ENCODE peak calls at places on chromosomes 12 and 14, in five cellular contexts. I, X, C, B and A are unnamed samples.

GRCh38 chr12:109018276-109018675 is 2.6 kb downstream of the SVOP start:
- DNase-seq in I (no peak), X (no peak), C (no peak), B (no peak), A (no peak)

GRCh38 chr12:48980953-48981756 is 3.0 kb downstream of the WNT1 start:
- DNase-seq in I (no peak), X (no peak), C (peak; percentile 47), B (peak; percentile 29), A (no peak)

GRCh38 chr12:132505105-132505851 is 15.3 kb downstream of the FBRSL1 start:
- DNase-seq in I (no peak), X (no peak), C (no peak), B (no peak), A (no peak)

GRCh38 chr12:6202331-6202730 is 2.1 kb downstream of the CD9 start:
- DNase-seq in I (no peak), X (no peak), C (no peak), B (no peak), A (no peak)

GRCh38 chr12:38161123-38162000 is 155.2 kb upstream of the ALG10B start:
- DNase-seq in I (no peak), X (no peak), C (no peak), B (no peak), A (no peak)

GRCh38 chr14:73723799-73724621 is 9.8 kb upstream of the PNMA1 start:
- DNase-seq in I (peak; percentile 45), X (peak; percentile 82), C (peak; percentile 98), B (peak; percentile 97), A (peak; percentile 63)

GRCh38 chr14:56666716-56667115 is 87.1 kb downstream of the TMEM260 start:
- DNase-seq in I (peak; percentile 53), X (peak; percentile 64), C (peak; percentile 12), B (peak; percentile 69), A (no peak)

GRCh38 chr14:50389668-50390441 is 6.8 kb downstream of the CDKL1 start:
- DNase-seq in I (no peak), X (no peak), C (no peak), B (no peak), A (no peak)

GRCh38 chr14:93160353-93160801 is 24.3 kb downstream of the MOAP1 start:
- DNase-seq in I (no peak), X (no peak), C (peak; percentile 44), B (no peak), A (peak; percentile 65)

GRCh38 chr12:70052931-70053497 is 190.2 kb upstream of the CNOT2 start:
- DNase-seq in I (peak; percentile 71), X (peak; percentile 84), C (peak; percentile 94), B (peak; percentile 67), A (no peak)

GRCh38 chr12:570949-571794 is 92.1 kb downstream of the NINJ2 start:
- DNase-seq in I (peak; percentile 43), X (peak; percentile 84), C (peak; percentile 98), B (peak; percentile 80), A (no peak)

GRCh38 chr14:24483604-24484252 is 24.3 kb downstream of the CMA1 start:
- DNase-seq in I (peak; percentile 11), X (no peak), C (no peak), B (peak; percentile 27), A (no peak)

GRCh38 chr12:65965358-65965757 is 141.1 kb downstream of the HMGA2 start:
- DNase-seq in I (no peak), X (no peak), C (peak; percentile 78), B (peak; percentile 93), A (no peak)

GRCh38 chr12:101969-102878 is 35.7 kb downstream of the IQSEC3 start:
- DNase-seq in I (no peak), X (no peak), C (no peak), B (no peak), A (no peak)

GRCh38 chr14:56207626-56208297 is 89.6 kb downstream of the PELI2 start:
- DNase-seq in I (peak; percentile 40), X (no peak), C (no peak), B (peak; percentile 18), A (peak; percentile 39)

GRCh38 chr14:30270200-30271161 is 288.5 kb upstream of the G2E3 start:
- DNase-seq in I (peak; percentile 58), X (peak; percentile 70), C (peak; percentile 92), B (peak; percentile 81), A (peak; percentile 89)

GRCh38 chr14:104157303-104157928 is 19.0 kb downstream of the KIF26A start:
- DNase-seq in I (no peak), X (no peak), C (no peak), B (no peak), A (peak; percentile 84)

GRCh38 chr12:25433581-25434325 is 119.3 kb downstream of the LMNTD1 start:
- DNase-seq in I (peak; percentile 1), X (peak; percentile 56), C (peak; percentile 49), B (peak; percentile 52), A (no peak)

GRCh38 chr14:78220273-78220672 is 50.1 kb downstream of the NRXN3 start:
- DNase-seq in I (no peak), X (no peak), C (no peak), B (no peak), A (no peak)

GRCh38 chr12:60168441-60168840 is 572.6 kb downstream of the SLC16A7 start:
- DNase-seq in I (no peak), X (no peak), C (no peak), B (no peak), A (no peak)

DNA sequence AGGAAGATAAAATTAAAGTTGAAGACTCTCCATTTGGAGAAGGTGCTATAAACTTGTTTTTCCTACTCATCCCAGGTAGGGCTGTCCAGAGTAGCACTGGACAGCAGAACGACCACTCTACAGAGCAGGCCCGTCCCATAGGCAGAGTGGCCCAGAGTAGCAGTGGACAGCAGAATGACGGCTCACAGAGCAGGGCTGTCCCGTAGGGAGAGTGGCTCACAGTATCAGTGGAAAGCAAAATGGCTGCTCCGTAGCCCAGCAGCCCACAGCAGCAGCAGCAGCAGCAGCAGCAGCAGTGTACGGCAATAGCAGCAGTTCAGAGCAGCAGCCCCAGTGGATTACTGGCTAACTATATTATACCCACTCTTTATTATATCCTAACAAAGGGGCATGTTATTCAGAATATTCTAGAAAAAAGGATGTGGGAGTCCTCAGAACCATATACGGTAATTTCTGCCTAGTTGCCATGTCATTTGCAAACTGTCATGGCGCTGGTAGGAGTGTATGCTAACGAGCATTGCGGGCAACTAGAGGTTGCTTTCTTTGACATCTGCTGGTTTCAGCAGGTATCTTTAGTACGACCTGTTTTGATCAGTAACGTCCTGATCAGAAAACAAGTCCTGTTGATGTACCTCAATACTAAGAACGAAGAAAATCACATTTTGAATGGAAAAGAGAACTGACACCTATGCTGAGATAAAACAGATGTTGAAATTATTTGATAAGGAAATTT is 567.3 kb downstream of the SLC16A7 start:
- DNase-seq in I (no peak), X (no peak), C (no peak), B (no peak), A (no peak)
- H3K9ac ChIP-seq in I (no peak overlapping the region), X (no peak overlapping the region), C (no peak overlapping the region), B (no peak overlapping the region), A (no peak overlapping the region)

GRCh38 chr12:89686311-89686710 is 22.3 kb downstream of the ATP2B1 start:
- DNase-seq in I (no peak), X (no peak), C (no peak), B (no peak), A (no peak)
- H3K4me1 ChIP-seq in I (no peaks in the 10 kb centered on the region), X (no peaks in the 10 kb centered on the region), C (peaks cover 15% of the 10 kb centered on the region), B (peaks cover 4% of the 10 kb centered on the region), A (peaks cover 3% of the 10 kb centered on the region)

DNA sequence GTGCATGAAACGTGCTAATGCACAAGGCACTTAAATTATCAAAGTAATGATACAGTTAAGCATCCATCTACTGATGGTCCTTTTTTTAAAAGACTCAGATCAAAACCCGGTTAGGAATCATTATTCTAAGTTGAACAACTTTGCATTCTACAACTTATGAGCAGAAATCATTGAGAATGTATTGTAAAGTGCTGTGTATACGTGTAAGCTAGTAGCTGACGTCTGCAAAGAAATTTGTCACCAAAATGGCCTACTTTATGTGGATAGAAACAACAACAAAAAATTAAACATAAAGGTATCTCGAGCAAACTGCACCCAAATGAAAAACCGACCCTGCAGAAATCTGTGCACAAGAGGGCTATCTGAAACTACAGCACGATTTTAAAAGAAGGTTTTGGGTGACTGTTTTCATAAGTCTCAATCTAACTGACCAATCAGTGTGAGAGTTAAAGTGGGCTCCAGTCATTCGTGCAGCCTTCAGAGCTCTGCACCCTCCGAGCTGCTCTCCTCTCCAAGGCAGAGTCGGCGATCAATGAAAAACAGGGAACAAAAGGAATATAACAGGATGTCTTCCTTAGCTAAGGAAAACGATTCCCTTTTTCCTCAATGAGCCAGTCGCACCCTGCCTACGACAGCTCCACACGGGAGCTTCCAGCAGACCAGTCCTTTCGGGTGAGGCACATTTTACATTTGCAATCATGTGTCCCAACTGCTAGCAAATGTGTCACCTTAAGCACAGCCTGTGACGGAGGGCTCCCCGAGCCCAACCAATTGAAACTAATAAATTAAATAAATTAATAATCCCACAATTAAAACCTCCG is 200.6 kb upstream of the FOXN3 start:
- DNase-seq in I (peak; percentile 67), X (no peak), C (peak; percentile 75), B (peak; percentile 77), A (peak; percentile 57)
- H3K9ac ChIP-seq in I (peak overlapping the region; percentile 24), X (peak overlapping the region; percentile 70), C (peak overlapping the region; percentile 95), B (peak overlapping the region; percentile 76), A (peak overlapping the region; percentile 63)

DNA sequence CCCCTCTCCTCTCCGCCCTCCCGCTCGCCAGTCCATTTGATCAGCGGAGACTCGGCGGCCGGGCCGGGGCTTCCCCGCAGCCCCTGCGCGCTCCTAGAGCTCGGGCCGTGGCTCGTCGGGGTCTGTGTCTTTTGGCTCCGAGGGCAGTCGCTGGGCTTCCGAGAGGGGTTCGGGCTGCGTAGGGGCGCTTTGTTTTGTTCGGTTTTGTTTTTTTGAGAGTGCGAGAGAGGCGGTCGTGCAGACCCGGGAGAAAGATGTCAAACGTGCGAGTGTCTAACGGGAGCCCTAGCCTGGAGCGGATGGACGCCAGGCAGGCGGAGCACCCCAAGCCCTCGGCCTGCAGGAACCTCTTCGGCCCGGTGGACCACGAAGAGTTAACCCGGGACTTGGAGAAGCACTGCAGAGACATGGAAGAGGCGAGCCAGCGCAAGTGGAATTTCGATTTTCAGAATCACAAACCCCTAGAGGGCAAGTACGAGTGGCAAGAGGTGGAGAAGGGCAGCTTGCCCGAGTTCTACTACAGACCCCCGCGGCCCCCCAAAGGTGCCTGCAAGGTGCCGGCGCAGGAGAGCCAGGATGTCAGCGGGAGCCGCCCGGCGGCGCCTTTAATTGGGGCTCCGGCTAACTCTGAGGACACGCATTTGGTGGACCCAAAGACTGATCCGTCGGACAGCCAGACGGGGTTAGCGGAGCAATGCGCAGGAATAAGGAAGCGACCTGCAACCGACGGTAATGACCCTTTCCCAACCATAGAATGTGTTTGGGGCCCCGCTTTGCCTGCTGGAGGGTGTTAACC is 616 bp downstream of the CDKN1B start:
- DNase-seq in I (no peak), X (peak; percentile 37), C (peak; percentile 55), B (no peak), A (peak; percentile 78)
- H3K4me1 ChIP-seq in I (peaks cover 4% of the 10 kb centered on the region), X (peaks cover 54% of the 10 kb centered on the region), C (peaks cover 54% of the 10 kb centered on the region), B (peaks cover 20% of the 10 kb centered on the region), A (peaks cover 72% of the 10 kb centered on the region)

DNA sequence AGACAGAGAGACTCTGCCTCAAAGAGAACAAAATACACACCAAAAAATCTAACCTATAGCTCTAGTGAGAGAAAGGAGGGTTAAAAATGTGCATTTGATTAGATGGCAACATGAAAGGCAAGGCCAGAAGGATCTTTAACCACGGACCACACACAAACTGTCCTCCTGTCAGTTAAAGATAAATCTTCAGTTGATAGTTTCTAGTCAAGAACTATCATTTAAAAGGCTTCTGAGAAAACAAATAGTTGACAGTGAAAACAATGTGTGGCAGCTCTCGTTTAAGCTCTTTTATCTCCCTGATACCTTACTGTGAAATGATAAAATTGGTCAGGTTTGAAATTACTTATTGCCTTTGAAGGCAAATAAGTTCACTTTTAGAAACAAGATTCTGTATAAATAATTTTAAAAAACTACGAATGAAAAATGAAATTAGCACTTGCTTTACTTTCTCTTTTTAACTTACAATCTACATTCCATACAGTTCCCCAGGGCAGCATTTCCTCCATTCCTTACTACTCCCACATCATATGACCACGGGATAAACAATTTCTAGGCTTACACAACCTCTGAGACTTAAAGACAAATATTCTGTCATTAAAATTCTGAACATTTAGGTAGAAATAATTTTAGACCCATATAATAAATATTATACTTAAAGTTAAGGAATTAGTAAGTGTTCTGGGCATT is 71.4 kb upstream of the GNPNAT1 start:
- DNase-seq in I (peak; percentile 48), X (peak; percentile 35), C (peak; percentile 91), B (peak; percentile 88), A (no peak)
- H3K9ac ChIP-seq in I (no peak overlapping the region), X (no peak overlapping the region), C (peak overlapping the region; percentile 76), B (peak overlapping the region; percentile 82), A (no peak overlapping the region)